ENCODE peak calls at places on chromosomes 3 and 15, in eight cellular contexts. J, O, X, G, E, U, R and F are unnamed samples.
A peak's percentile ranks its signal among the peaks of the same experiment; 100 is the strongest.

GRCh38 chr15:51274956-51275355 is 63.4 kb downstream of the CYP19A1 start:
- DNase-seq in J (no peak), O (no peak), X (no peak), G (no peak), E (no peak), U (no peak), R (no peak), F (no peak)

GRCh38 chr3:168096210-168096795 is 579 bp upstream of the GOLIM4 start:
- DNase-seq in J (peak; percentile 90), O (no peak), X (peak; percentile 76), G (peak; percentile 91), E (peak; percentile 71), U (peak; percentile 52), R (peak; percentile 24), F (peak; percentile 14)

GRCh38 chr15:67124111-67124510 is 58.7 kb downstream of the SMAD3 start:
- DNase-seq in J (no peak), O (no peak), X (no peak), G (no peak), E (no peak), U (no peak), R (no peak), F (no peak)

GRCh38 chr3:105260385-105260784 is 106.3 kb upstream of the ALCAM start:
- DNase-seq in J (peak; percentile 11), O (no peak), X (no peak), G (no peak), E (no peak), U (no peak), R (no peak), F (no peak)

GRCh38 chr15:39417766-39418165 is 163.1 kb upstream of the THBS1 start:
- DNase-seq in J (no peak), O (no peak), X (no peak), G (no peak), E (no peak), U (no peak), R (no peak), F (no peak)

GRCh38 chr3:11807651-11808050 is 39.0 kb downstream of the TAMM41 start:
- DNase-seq in J (no peak), O (no peak), X (no peak), G (no peak), E (no peak), U (no peak), R (no peak), F (no peak)

GRCh38 chr3:65338571-65338970 is 650.8 kb upstream of the ADAMTS9 start:
- DNase-seq in J (no peak), O (no peak), X (no peak), G (no peak), E (no peak), U (no peak), R (no peak), F (no peak)

GRCh38 chr3:170355738-170356595 is 1.5 kb upstream of the SKIL start:
- DNase-seq in J (peak; percentile 74), O (peak; percentile 54), X (peak; percentile 11), G (peak; percentile 35), E (peak; percentile 68), U (peak; percentile 4), R (peak; percentile 15), F (no peak)

GRCh38 chr3:20846081-20846480 is 660.1 kb upstream of the SGO1 start:
- DNase-seq in J (no peak), O (no peak), X (no peak), G (no peak), E (no peak), U (no peak), R (no peak), F (no peak)

GRCh38 chr15:25181290-25182097 is 226.7 kb downstream of the SNRPN start:
- DNase-seq in J (no peak), O (no peak), X (no peak), G (no peak), E (peak; percentile 8), U (no peak), R (no peak), F (peak; percentile 59)

GRCh38 chr15:84601555-84601838 is 688 bp downstream of the ZSCAN2 start:
- DNase-seq in J (no peak), O (no peak), X (no peak), G (no peak), E (no peak), U (no peak), R (no peak), F (no peak)

GRCh38 chr3:37945803-37946530 is 44.6 kb upstream of the VILL start:
- DNase-seq in J (peak; percentile 36), O (no peak), X (no peak), G (no peak), E (no peak), U (no peak), R (no peak), F (no peak)

GRCh38 chr3:102225407-102226132 is 209.2 kb upstream of the ZPLD1 start:
- DNase-seq in J (peak; percentile 51), O (no peak), X (peak; percentile 19), G (peak; percentile 60), E (peak; percentile 22), U (peak; percentile 21), R (peak; percentile 53), F (no peak)

GRCh38 chr3:158725348-158725966 is 6.8 kb downstream of the RARRES1 start:
- DNase-seq in J (peak; percentile 99), O (no peak), X (no peak), G (no peak), E (peak; percentile 29), U (no peak), R (no peak), F (peak; percentile 90)

GRCh38 chr15:80957976-80958375 is 31.6 kb downstream of the MESD start:
- DNase-seq in J (no peak), O (no peak), X (no peak), G (no peak), E (no peak), U (no peak), R (no peak), F (no peak)

GRCh38 chr3:64975138-64975537 is 287.3 kb upstream of the ADAMTS9 start:
- DNase-seq in J (no peak), O (no peak), X (no peak), G (no peak), E (no peak), U (no peak), R (no peak), F (no peak)

GRCh38 chr3:3392946-3393345 is 213.5 kb upstream of the CRBN start:
- DNase-seq in J (no peak), O (no peak), X (no peak), G (no peak), E (no peak), U (no peak), R (no peak), F (no peak)

GRCh38 chr3:99659032-99659431 is 20.6 kb downstream of the COL8A1 start:
- DNase-seq in J (peak; percentile 100), O (no peak), X (no peak), G (no peak), E (no peak), U (no peak), R (no peak), F (peak; percentile 75)

GRCh38 chr15:40918146-40918798 is 10.9 kb upstream of the DLL4 start:
- DNase-seq in J (no peak), O (no peak), X (peak; percentile 10), G (peak; percentile 76), E (no peak), U (no peak), R (peak; percentile 27), F (no peak)

GRCh38 chr15:38864827-38865604 is 300.4 kb upstream of the RASGRP1 start:
- DNase-seq in J (peak; percentile 80), O (no peak), X (no peak), G (no peak), E (peak; percentile 24), U (no peak), R (no peak), F (no peak)

GRCh38 chr3:10772230-10773161 is 43.5 kb upstream of the SLC6A11 start:
- DNase-seq in J (no peak), O (no peak), X (no peak), G (peak; percentile 17), E (no peak), U (no peak), R (no peak), F (no peak)

GRCh38 chr3:56869157-56869889 is 67.6 kb upstream of the ARHGEF3 start:
- DNase-seq in J (no peak), O (no peak), X (no peak), G (peak; percentile 11), E (no peak), U (no peak), R (no peak), F (no peak)

GRCh38 chr15:27465213-27465612 is 494.2 kb downstream of the GABRG3 start:
- DNase-seq in J (no peak), O (no peak), X (no peak), G (no peak), E (no peak), U (no peak), R (no peak), F (no peak)

GRCh38 chr3:100992086-100993033 is 861 bp downstream of the ABI3BP start:
- DNase-seq in J (peak; percentile 48), O (no peak), X (no peak), G (no peak), E (peak; percentile 25), U (no peak), R (no peak), F (no peak)